ENCODE peak calls at places on chromosomes 12 and 14, in eight cellular contexts. Q is H1, X is kidney, P is BJ, Y is body of pancreas, S is gastrocnemius medialis, B is suprapubic skin, O is H7. W is an unnamed sample.

GRCh38 chr12:70197362-70197744 is 45.9 kb upstream of the CNOT2 start:
- DNase-seq in S (no peak), B (no peak), X (no peak), P (no peak), O (no peak), Q (no peak), Y (no peak), W (no peak)

GRCh38 chr14:103257211-103257962 is 76.7 kb upstream of the EIF5 start:
- DNase-seq in P (no peak), Y (no peak), B (no peak), S (no peak), Q (peak; percentile 10), X (no peak), O (no peak), W (no peak)

GRCh38 chr14:22915886-22916521 is 2.9 kb downstream of the RBM23 start:
- DNase-seq in Q (no peak), X (no peak), Y (no peak), S (peak; percentile 47), B (no peak), O (no peak), P (no peak), W (no peak)

GRCh38 chr12:51837286-51837685 is 11.2 kb downstream of the FIGNL2 start:
- DNase-seq in P (no peak), O (no peak), X (no peak), Y (no peak), B (no peak), S (no peak), Q (no peak), W (no peak)

GRCh38 chr12:93166891-93167307 is 210.8 kb upstream of the NUDT4 start:
- DNase-seq in B (no peak), P (no peak), Y (no peak), O (no peak), X (no peak), Q (no peak), S (no peak), W (no peak)

GRCh38 chr12:27279836-27280235 is 35.8 kb downstream of the STK38L start:
- DNase-seq in X (no peak), Y (no peak), O (no peak), Q (no peak), P (no peak), B (no peak), S (no peak), W (no peak)

GRCh38 chr14:74525361-74525851 is 31.8 kb downstream of the ISCA2 start:
- DNase-seq in Q (no peak), B (no peak), X (no peak), S (no peak), O (no peak), P (no peak), Y (no peak), W (no peak)

GRCh38 chr12:26833692-26834168 is 736 bp upstream of the ITPR2 start:
- DNase-seq in Q (peak; percentile 61), P (no peak), O (peak; percentile 73), Y (peak; percentile 75), S (no peak), B (no peak), X (peak; percentile 81), W (no peak)

GRCh38 chr14:71890541-71890940 is 41.7 kb upstream of the RGS6 start:
- DNase-seq in O (no peak), S (no peak), Y (no peak), Q (no peak), P (no peak), B (no peak), X (no peak), W (no peak)

GRCh38 chr12:4871514-4871913 is 38.2 kb upstream of the KCNA1 start:
- DNase-seq in B (no peak), X (no peak), Y (no peak), P (no peak), Q (no peak), O (no peak), S (no peak), W (no peak)

GRCh38 chr14:63993992-63994391 is 141.2 kb downstream of the SYNE2 start:
- DNase-seq in B (no peak), Y (no peak), X (no peak), P (no peak), Q (no peak), S (no peak), O (no peak), W (no peak)

GRCh38 chr14:63996016-63996415 is 143.2 kb downstream of the SYNE2 start:
- DNase-seq in B (no peak), P (no peak), O (no peak), X (no peak), S (no peak), Y (no peak), Q (no peak), W (no peak)

GRCh38 chr14:63992858-63993257 is 140.1 kb downstream of the SYNE2 start:
- DNase-seq in Y (no peak), P (no peak), B (no peak), S (no peak), X (no peak), O (no peak), Q (no peak), W (no peak)

GRCh38 chr14:63995285-63995684 is 142.5 kb downstream of the SYNE2 start:
- DNase-seq in B (no peak), X (no peak), O (no peak), Q (no peak), S (no peak), Y (no peak), P (no peak), W (no peak)

GRCh38 chr14:63996575-63997220 is 143.9 kb downstream of the SYNE2 start:
- DNase-seq in X (no peak), Q (no peak), P (peak; percentile 6), B (no peak), S (no peak), Y (no peak), O (no peak), W (no peak)
- H3K36me3 ChIP-seq in X (peaks cover 44% of the 10 kb centered on the region), Q (peaks cover 3% of the 10 kb centered on the region), P (no peaks in the 10 kb centered on the region), B (peaks cover 55% of the 10 kb centered on the region), S (peaks cover 65% of the 10 kb centered on the region), Y (peaks cover 15% of the 10 kb centered on the region), O (peaks cover 4% of the 10 kb centered on the region), W (peaks cover 48% of the 10 kb centered on the region)

DNA sequence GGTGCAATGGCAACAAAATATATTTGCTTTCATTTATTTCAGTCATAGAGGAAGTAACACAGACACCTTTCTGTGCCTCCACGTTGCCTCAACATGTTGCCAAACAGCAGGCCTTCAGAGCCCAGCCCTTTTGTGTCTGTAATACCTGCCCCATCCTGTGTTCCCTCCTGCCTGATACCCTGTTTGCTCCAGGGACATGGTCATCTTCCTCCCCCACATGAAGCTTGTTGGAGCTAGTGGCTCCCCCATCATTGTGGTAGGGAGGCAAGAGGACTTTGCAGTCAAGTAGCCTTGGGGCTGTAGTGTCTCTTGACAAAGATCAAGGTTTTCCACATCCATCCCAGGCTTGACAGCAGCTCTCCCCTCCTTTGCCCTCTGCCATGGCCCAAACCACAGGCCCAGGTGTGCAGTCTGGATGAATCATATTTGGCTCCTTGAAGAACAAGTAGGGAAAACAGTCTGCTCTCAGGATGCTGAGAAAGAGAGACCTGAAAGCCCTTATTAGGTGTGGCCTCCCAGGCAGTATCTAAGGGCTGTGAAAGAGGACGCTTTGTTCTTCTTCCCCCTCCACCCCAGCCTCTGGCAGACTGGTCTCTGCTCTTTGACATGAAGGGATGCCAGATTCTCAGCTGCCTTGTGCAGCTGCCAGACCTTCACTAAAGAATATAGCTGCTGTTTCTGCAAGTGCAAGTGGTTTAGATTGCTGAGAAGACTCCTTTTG is 329.0 kb downstream of the C12orf75 start:
- DNase-seq in Q (no peak), Y (no peak), S (peak; percentile 46), X (no peak), P (no peak), B (no peak), O (no peak), W (no peak)
- H3K36me3 ChIP-seq in Q (no peaks in the 10 kb centered on the region), Y (no peaks in the 10 kb centered on the region), S (no peaks in the 10 kb centered on the region), X (no peaks in the 10 kb centered on the region), P (no peaks in the 10 kb centered on the region), B (no peaks in the 10 kb centered on the region), O (no peaks in the 10 kb centered on the region), W (no peaks in the 10 kb centered on the region)

GRCh38 chr12:6233121-6233971 is 33.1 kb downstream of the CD9 start:
- DNase-seq in S (peak; percentile 93), P (no peak), X (peak; percentile 52), Q (no peak), B (no peak), O (no peak), Y (peak; percentile 63), W (no peak)

GRCh38 chr12:6234906-6235305 is 34.7 kb downstream of the CD9 start:
- DNase-seq in P (no peak), O (no peak), B (no peak), X (peak; percentile 30), S (no peak), Q (no peak), Y (no peak), W (no peak)

GRCh38 chr12:6235499-6235898 is 35.3 kb downstream of the CD9 start:
- DNase-seq in B (no peak), Y (peak; percentile 76), X (peak; percentile 66), Q (no peak), P (no peak), S (peak; percentile 47), O (no peak), W (no peak)

GRCh38 chr12:6235906-6236640 is 35.9 kb downstream of the CD9 start:
- DNase-seq in O (no peak), S (no peak), P (no peak), Q (no peak), Y (no peak), B (no peak), X (peak; percentile 49), W (no peak)

GRCh38 chr12:6234214-6234613 is 34.0 kb downstream of the CD9 start:
- DNase-seq in B (no peak), S (no peak), X (no peak), Q (no peak), O (no peak), P (no peak), Y (no peak), W (no peak)
- H3K36me3 ChIP-seq in B (peaks cover 49% of the 10 kb centered on the region), S (peaks cover 23% of the 10 kb centered on the region), X (peaks cover 14% of the 10 kb centered on the region), Q (peaks cover 16% of the 10 kb centered on the region), O (peaks cover 22% of the 10 kb centered on the region), P (peaks cover 8% of the 10 kb centered on the region), Y (peaks cover 5% of the 10 kb centered on the region), W (peaks cover 59% of the 10 kb centered on the region)

GRCh38 chr14:55650992-55651391 is 71.0 kb downstream of the KTN1 start:
- DNase-seq in O (no peak), B (no peak), X (no peak), S (no peak), Y (no peak), Q (no peak), P (no peak), W (no peak)
- H3K36me3 ChIP-seq in O (peaks cover 9% of the 10 kb centered on the region), B (peaks cover 71% of the 10 kb centered on the region), X (peaks cover 15% of the 10 kb centered on the region), S (peaks cover 74% of the 10 kb centered on the region), Y (peaks cover 5% of the 10 kb centered on the region), Q (peaks cover 8% of the 10 kb centered on the region), P (peaks cover 5% of the 10 kb centered on the region), W (peaks cover 39% of the 10 kb centered on the region)